ENCODE peak calls at places on chromosomes 1 and 21, in nine cellular contexts. T, F, X, W, D, E, S, B and G are unnamed samples.

GRCh38 chr1:21607549-21608529 is 61.3 kb downstream of the RAP1GAP start:
- DNase-seq in F (peak), X (peak), D (peak), E (peak), S (peak), T (peak), B (no peak), W (peak), G (peak)

GRCh38 chr1:74357150-74357549 is 122.0 kb downstream of the TNNI3K start:
- DNase-seq in T (no peak), X (no peak), S (no peak), B (no peak), W (no peak), F (no peak), E (no peak), D (no peak), G (no peak)

GRCh38 chr1:221310180-221310579 is 430.9 kb downstream of the HLX start:
- DNase-seq in S (no peak), E (no peak), F (no peak), W (no peak), B (peak), T (no peak), X (no peak), D (no peak), G (peak)

GRCh38 chr1:114610546-114611245 is 29.3 kb upstream of the BCAS2 start:
- DNase-seq in X (no peak), E (no peak), B (no peak), D (no peak), S (no peak), W (no peak), F (no peak), T (no peak), G (no peak)

GRCh38 chr1:201399352-201400126 is 415 bp upstream of the LAD1 start:
- DNase-seq in D (no peak), W (no peak), S (peak), T (peak), F (no peak), B (peak), X (no peak), E (peak), G (no peak)

GRCh38 chr21:45009616-45010015 is 64.8 kb upstream of the ADARB1 start:
- DNase-seq in T (no peak), X (no peak), W (no peak), B (no peak), S (no peak), E (no peak), F (no peak), D (no peak), G (no peak)

GRCh38 chr1:65001238-65001792 is 35.0 kb upstream of the JAK1 start:
- DNase-seq in D (peak), E (peak), S (peak), T (peak), F (peak), X (peak), B (no peak), W (peak), G (no peak)

GRCh38 chr21:42237577-42237976 is 18.6 kb downstream of the ABCG1 start:
- DNase-seq in W (no peak), E (no peak), D (no peak), B (no peak), T (no peak), X (no peak), S (no peak), F (peak), G (no peak)

GRCh38 chr1:235941852-235942624 is 75.3 kb upstream of the LYST start:
- DNase-seq in T (no peak), X (no peak), E (no peak), F (no peak), B (no peak), S (no peak), D (no peak), W (no peak), G (no peak)

GRCh38 chr1:115426990-115427389 is 88.9 kb upstream of the NGF start:
- DNase-seq in D (no peak), S (no peak), B (no peak), F (no peak), X (no peak), W (no peak), E (no peak), T (no peak), G (no peak)

GRCh38 chr1:41361495-41362356 is 492 bp downstream of the FOXO6 start:
- DNase-seq in W (no peak), B (no peak), D (no peak), T (peak), X (peak), E (peak), F (peak), S (no peak), G (peak)

GRCh38 chr1:53025034-53025777 is 36.8 kb upstream of the PODN start:
- DNase-seq in X (no peak), B (no peak), T (peak), E (no peak), S (no peak), W (peak), D (no peak), F (no peak), G (no peak)

GRCh38 chr1:203136409-203137042 is 9.0 kb downstream of the ADORA1 start:
- DNase-seq in X (no peak), T (no peak), S (no peak), F (no peak), W (no peak), D (no peak), B (no peak), E (no peak), G (no peak)